ENCODE peak calls at places on chromosome 1, in ten cellular contexts. E is aorta; P is substantia nigra; U is foreskin keratinocyte; L is endodermal cell; Z is A549; D is PC-3; C is stomach; Q is tibial artery; I is CD4-positive, alpha-beta memory T cell. N is an unnamed sample.

GRCh38 chr1:59994302-59995198 is 68.0 kb upstream of the CYP2J2 start:
- DNase-seq in U (no peak), P (no peak), C (no peak), D (no peak), E (no peak), I (no peak), Z (no peak), Q (peak), L (no peak), N (no peak)

GRCh38 chr1:48617227-48617626 is 145.2 kb upstream of the SPATA6 start:
- DNase-seq in C (no peak), L (no peak), P (no peak), Q (no peak), E (no peak), U (no peak), Z (no peak), D (no peak), I (no peak), N (no peak)

GRCh38 chr1:201186212-201186611 is 4.4 kb upstream of the IGFN1 start:
- DNase-seq in D (no peak), I (no peak), Z (no peak), P (no peak), E (no peak), Q (no peak), U (no peak), C (no peak), L (no peak), N (no peak)

GRCh38 chr1:171286032-171286705 is 27.8 kb upstream of the FMO4 start:
- DNase-seq in U (peak), C (no peak), D (peak), Z (no peak), L (no peak), E (no peak), Q (no peak), P (no peak), I (no peak), N (no peak)

GRCh38 chr1:245310605-245311531 is 156.1 kb downstream of the KIF26B start:
- DNase-seq in D (no peak), U (no peak), Z (no peak), Q (no peak), L (peak), I (no peak), E (peak), P (no peak), C (no peak), N (no peak)

GRCh38 chr1:53273526-53273925 is 35.2 kb upstream of the MAGOH start:
- DNase-seq in I (no peak), D (peak), E (no peak), P (no peak), Z (no peak), U (peak), C (no peak), L (no peak), Q (no peak), N (no peak)

GRCh38 chr1:113949007-113949406 is 19.9 kb downstream of the HIPK1 start:
- DNase-seq in I (no peak), Z (no peak), P (no peak), L (no peak), C (no peak), E (no peak), Q (peak), U (no peak), D (peak), N (no peak)

GRCh38 chr1:8424539-8425116 is 106.7 kb downstream of the SLC45A1 start:
- DNase-seq in I (peak), L (peak), Z (no peak), D (peak), U (peak), C (peak), P (no peak), Q (peak), E (peak), N (peak)

GRCh38 chr1:209714338-209714737 is 9.7 kb downstream of the HSD11B1 start:
- DNase-seq in U (no peak), E (no peak), L (no peak), Q (no peak), D (no peak), P (no peak), C (no peak), I (no peak), Z (no peak), N (no peak)

GRCh38 chr1:246805135-246805716 is 81.0 kb downstream of the SCCPDH start:
- DNase-seq in L (no peak), E (no peak), Q (no peak), I (no peak), C (no peak), P (no peak), Z (no peak), D (no peak), U (no peak), N (no peak)

GRCh38 chr1:89953072-89953626 is 41.8 kb upstream of the ZNF326 start:
- DNase-seq in C (peak), P (no peak), Z (peak), Q (no peak), D (peak), L (peak), I (peak), E (no peak), U (peak), N (no peak)

GRCh38 chr1:28135910-28136635 is 40.4 kb downstream of the PTAFR start:
- DNase-seq in E (no peak), C (no peak), Q (no peak), P (no peak), L (no peak), U (no peak), D (no peak), Z (no peak), I (no peak), N (no peak)

GRCh38 chr1:247336390-247336789 is 4.7 kb upstream of the ZNF496 start:
- DNase-seq in E (no peak), Z (no peak), P (no peak), Q (no peak), L (no peak), U (no peak), D (no peak), I (no peak), C (no peak), N (no peak)

GRCh38 chr1:9292361-9293240 is at the start of gene SPSB1:
- DNase-seq in L (peak), U (no peak), C (peak), I (peak), Q (peak), D (peak), P (peak), E (peak), Z (no peak), N (peak)

GRCh38 chr1:215905493-215906095 is 338.5 kb downstream of the KCTD3 start:
- DNase-seq in Z (no peak), P (no peak), U (no peak), D (no peak), C (no peak), Q (no peak), L (no peak), E (no peak), I (no peak), N (no peak)

GRCh38 chr1:40668769-40669525 is 3.5 kb upstream of the RIMS3 start:
- DNase-seq in E (peak), Q (peak), Z (peak), I (peak), D (peak), U (no peak), C (peak), L (peak), P (peak), N (peak)

GRCh38 chr1:13652238-13652637 is 47.8 kb upstream of the PRDM2 start:
- DNase-seq in L (no peak), Z (no peak), U (no peak), C (no peak), Q (no peak), P (no peak), E (no peak), D (peak), I (no peak), N (no peak)

GRCh38 chr1:225908773-225909172 is 15.3 kb downstream of the PYCR2 start:
- DNase-seq in D (no peak), I (no peak), P (no peak), E (no peak), Q (no peak), U (no peak), C (no peak), Z (no peak), L (peak), N (no peak)

GRCh38 chr1:34746101-34746500 is 8.7 kb upstream of the GJB5 start:
- DNase-seq in D (no peak), E (no peak), C (no peak), Z (no peak), I (no peak), U (no peak), P (no peak), Q (no peak), L (peak), N (no peak)

GRCh38 chr1:147822292-147822691 is 61.9 kb upstream of the GJA5 start:
- DNase-seq in L (peak), D (peak), I (no peak), Q (no peak), U (no peak), C (no peak), Z (no peak), E (no peak), P (no peak), N (no peak)
- H3K27ac ChIP-seq in L (no peak), D (no peak), I (no peak), Q (no peak), U (no peak), C (no peak), Z (no peak), E (no peak), P (no peak), N (no peak)

GRCh38 chr1:1776672-1777393 is 1.4 kb downstream of the NADK start:
- DNase-seq in C (no peak), D (peak), I (no peak), U (no peak), E (no peak), L (no peak), P (no peak), Q (no peak), Z (no peak), N (no peak)

GRCh38 chr1:1777510-1777909 is 760 bp downstream of the NADK start:
- DNase-seq in L (no peak), Z (no peak), E (no peak), I (no peak), D (peak), C (no peak), P (no peak), Q (peak), U (no peak), N (no peak)

GRCh38 chr1:1777950-1778826 is at the start of gene NADK:
- DNase-seq in E (peak), D (peak), C (peak), L (peak), I (peak), P (no peak), Q (no peak), U (no peak), Z (peak), N (peak)

GRCh38 chr1:1773874-1774273 is 4.4 kb downstream of the NADK start:
- DNase-seq in C (no peak), U (no peak), L (no peak), Z (no peak), Q (no peak), D (no peak), E (no peak), P (no peak), I (no peak), N (no peak)

GRCh38 chr1:1775364-1776226 is 2.7 kb downstream of the NADK start:
- DNase-seq in I (no peak), Q (no peak), Z (no peak), D (peak), E (no peak), C (no peak), P (no peak), L (no peak), U (no peak), N (no peak)
- H3K27ac ChIP-seq in I (no peak), Q (peak), Z (no peak), D (no peak), E (no peak), C (peak), P (no peak), L (no peak), U (no peak), N (peak)

DNA sequence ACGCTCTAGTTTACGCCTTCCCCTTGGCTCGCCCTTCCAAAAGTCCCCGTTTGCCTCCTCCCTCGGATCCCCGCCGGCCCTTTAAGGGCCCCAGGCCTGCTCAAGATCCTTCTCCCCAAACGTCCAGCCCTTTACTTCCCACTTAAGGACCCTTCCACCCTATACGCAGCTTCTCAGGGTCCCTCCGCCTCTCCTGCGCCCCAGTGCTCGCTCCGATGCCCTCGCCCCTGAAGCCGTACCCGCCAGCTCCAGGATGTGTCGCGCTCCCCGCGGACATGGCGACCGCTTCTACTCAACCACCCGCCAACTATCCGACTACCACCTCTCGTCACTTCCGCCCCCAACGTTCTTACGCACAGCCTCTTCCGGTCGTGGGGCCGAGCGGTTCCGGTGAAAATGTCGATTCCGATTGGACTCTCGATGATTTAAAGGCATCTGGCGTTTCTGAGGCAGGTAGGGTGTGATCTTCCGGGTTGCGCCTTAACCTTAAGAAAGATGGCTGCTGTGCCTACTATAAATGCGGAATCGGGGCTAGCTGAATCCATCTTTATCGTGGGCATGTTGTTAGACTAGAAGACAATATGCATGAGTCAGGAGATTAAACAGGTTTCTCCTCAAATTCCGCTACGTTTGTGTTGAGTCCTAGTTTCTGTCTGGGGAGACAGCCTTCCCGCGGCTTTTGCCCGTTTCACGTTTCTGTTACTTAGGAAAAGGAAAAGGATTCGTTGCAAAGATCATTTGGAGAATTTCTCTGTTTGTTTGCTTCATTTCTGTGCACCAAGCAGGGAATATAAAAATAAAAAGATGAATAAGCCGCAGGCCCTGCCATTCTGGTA is at the start of gene KHDC4:
- DNase-seq in Q (peak), U (peak), E (peak), C (peak), L (peak), P (peak), Z (peak), D (peak), I (peak), N (peak)
- H3K27ac ChIP-seq in Q (peak), U (peak), E (peak), C (peak), L (peak), P (peak), Z (peak), D (peak), I (peak), N (peak)

GRCh38 chr1:179025125-179025974 is at the start of gene FAM20B:
- DNase-seq in U (peak), P (peak), E (peak), Z (peak), I (peak), Q (peak), D (peak), L (peak), C (peak), N (peak)
- H3K27ac ChIP-seq in U (peak), P (peak), E (peak), Z (peak), I (peak), Q (peak), D (peak), L (peak), C (peak), N (peak)

GRCh38 chr1:206521694-206522402 is 14.5 kb downstream of the RASSF5 start:
- DNase-seq in U (no peak), D (no peak), Z (no peak), C (no peak), P (no peak), I (no peak), E (peak), Q (no peak), L (no peak), N (no peak)
- H3K27ac ChIP-seq in U (no peak), D (no peak), Z (no peak), C (peak), P (no peak), I (no peak), E (no peak), Q (no peak), L (no peak), N (no peak)

GRCh38 chr1:229205854-229206253 is 65.1 kb upstream of the RAB4A start:
- DNase-seq in P (no peak), I (no peak), E (no peak), U (no peak), C (no peak), Q (no peak), D (no peak), L (no peak), Z (no peak), N (no peak)

GRCh38 chr1:229204863-229205777 is 65.8 kb upstream of the RAB4A start:
- DNase-seq in Q (no peak), P (no peak), L (no peak), U (no peak), Z (no peak), I (no peak), E (no peak), D (no peak), C (no peak), N (no peak)

GRCh38 chr1:229203991-229204632 is 66.8 kb upstream of the RAB4A start:
- DNase-seq in L (no peak), P (no peak), I (no peak), Q (no peak), E (no peak), D (no peak), C (no peak), Z (no peak), U (no peak), N (no peak)

GRCh38 chr1:229199892-229200291 is 71.0 kb upstream of the RAB4A start:
- DNase-seq in I (peak), C (peak), U (no peak), E (peak), L (no peak), Z (no peak), Q (no peak), P (no peak), D (peak), N (no peak)

GRCh38 chr1:229203030-229203751 is 67.7 kb upstream of the RAB4A start:
- DNase-seq in C (no peak), D (peak), U (peak), I (no peak), P (no peak), L (peak), Z (peak), E (no peak), Q (no peak), N (no peak)
- H3K27ac ChIP-seq in C (no peak), D (no peak), U (no peak), I (no peak), P (no peak), L (no peak), Z (no peak), E (no peak), Q (no peak), N (no peak)

GRCh38 chr1:198880818-198881597 is 242.2 kb downstream of the PTPRC start:
- DNase-seq in Q (no peak), L (no peak), E (no peak), D (peak), C (no peak), U (peak), P (no peak), Z (peak), I (no peak), N (no peak)
- H3K27ac ChIP-seq in Q (no peak), L (no peak), E (no peak), D (peak), C (peak), U (peak), P (no peak), Z (peak), I (no peak), N (no peak)

GRCh38 chr1:87728169-87728568 is 399.5 kb downstream of the LMO4 start:
- DNase-seq in U (peak), C (no peak), L (no peak), Z (no peak), P (no peak), Q (no peak), E (no peak), I (no peak), D (peak), N (no peak)

GRCh38 chr1:87733421-87733820 is 404.7 kb downstream of the LMO4 start:
- DNase-seq in I (no peak), P (no peak), D (no peak), Z (no peak), Q (no peak), E (no peak), C (no peak), U (no peak), L (no peak), N (no peak)

DNA sequence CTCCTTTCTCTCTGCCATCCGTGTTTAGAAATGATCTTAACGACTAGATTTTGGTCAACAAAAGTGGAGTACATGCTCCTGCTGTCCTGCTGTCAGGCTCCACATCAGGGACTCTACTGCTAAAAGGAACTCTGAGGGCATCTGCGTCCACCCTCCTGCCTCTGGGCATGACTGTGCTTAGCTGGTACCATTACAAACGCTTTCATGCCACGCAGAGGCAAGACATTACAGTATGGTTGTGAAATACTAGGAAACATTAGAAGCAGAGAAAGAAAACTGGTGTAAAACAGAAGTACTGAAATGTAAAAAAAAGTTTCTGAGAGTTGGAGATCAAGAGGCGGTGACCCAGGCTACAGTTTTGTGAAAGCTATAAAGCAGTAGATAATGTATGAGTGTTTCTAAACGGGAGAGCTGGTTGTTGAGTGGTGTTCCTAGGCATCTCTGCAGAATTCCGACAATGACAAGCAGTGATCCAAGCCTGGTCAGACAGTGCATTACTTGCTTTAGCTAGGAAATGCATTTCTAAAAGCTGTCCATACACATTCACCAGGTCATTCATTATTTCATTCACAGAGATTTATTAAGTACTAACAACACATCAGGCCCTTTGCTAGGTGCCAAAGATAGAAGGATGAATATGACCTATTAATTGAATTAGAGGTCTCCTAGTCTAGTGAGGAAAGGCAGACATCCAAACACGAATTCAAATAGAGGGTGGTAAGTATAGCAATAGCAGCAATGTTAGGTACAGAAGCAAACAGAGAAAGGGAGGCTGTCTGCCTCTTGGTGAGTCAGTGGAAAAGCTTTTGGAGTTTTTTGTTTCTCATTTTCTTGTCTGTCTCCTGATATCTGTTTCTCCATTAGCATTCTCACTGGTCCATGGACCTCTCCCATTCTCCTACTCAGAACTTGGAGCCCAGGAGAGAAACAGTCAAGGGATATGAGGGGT is 401.9 kb downstream of the LMO4 start:
- DNase-seq in P (no peak), D (no peak), U (no peak), Z (no peak), C (no peak), I (no peak), Q (no peak), L (no peak), E (no peak), N (no peak)
- H3K27ac ChIP-seq in P (no peak), D (no peak), U (no peak), Z (no peak), C (no peak), I (no peak), Q (no peak), L (no peak), E (no peak), N (no peak)

GRCh38 chr1:206693029-206693428 is 8.3 kb downstream of the MAPKAPK2 start:
- DNase-seq in Z (no peak), L (no peak), D (peak), U (no peak), E (peak), I (no peak), P (peak), C (peak), Q (peak), N (peak)
- H3K27ac ChIP-seq in Z (peak), L (no peak), D (no peak), U (no peak), E (peak), I (no peak), P (peak), C (peak), Q (peak), N (peak)